ENCODE peak calls at places on chromosome 20, in five cellular contexts. J is heart left ventricle, Q is H1, A is fibroblast of lung, S is lower lobe of right lung. H is an unnamed sample.
A peak's percentile ranks its signal among the peaks of the same experiment; 100 is the strongest.

GRCh38 chr20:10137032-10137431 is 81.6 kb upstream of the SNAP25 start:
- DNase-seq in J (no peak), Q (no peak), A (no peak), S (no peak), H (no peak)

GRCh38 chr20:32206383-32207210 is 946 bp downstream of the PLAGL2 start:
- DNase-seq in J (no peak), Q (no peak), A (no peak), S (no peak), H (no peak)

GRCh38 chr20:33309631-33310030 is 26.6 kb downstream of the BPIFB1 start:
- DNase-seq in J (no peak), Q (no peak), A (no peak), S (no peak), H (no peak)

GRCh38 chr20:49505518-49505917 is 23.1 kb upstream of the KCNB1 start:
- DNase-seq in J (peak; percentile 43), Q (peak; percentile 75), A (peak; percentile 78), S (no peak), H (no peak)

GRCh38 chr20:50663095-50663821 is 28.1 kb downstream of the RIPOR3 start:
- DNase-seq in J (no peak), Q (no peak), A (no peak), S (no peak), H (no peak)

GRCh38 chr20:25623225-25623735 is 534 bp downstream of the NANP start:
- DNase-seq in J (peak; percentile 46), Q (peak; percentile 66), A (peak; percentile 31), S (peak; percentile 64), H (peak; percentile 68)

GRCh38 chr20:51237790-51238189 is 214.9 kb upstream of the KCNG1 start:
- DNase-seq in J (no peak), Q (no peak), A (no peak), S (no peak), H (no peak)

GRCh38 chr20:49290608-49291191 is 12.8 kb upstream of the ZNFX1 start:
- DNase-seq in J (no peak), Q (no peak), A (no peak), S (no peak), H (no peak)

GRCh38 chr20:50172347-50173013 is 18.1 kb upstream of the CEBPB start:
- DNase-seq in J (peak; percentile 95), Q (peak; percentile 89), A (peak; percentile 66), S (peak; percentile 92), H (peak; percentile 85)

GRCh38 chr20:48785256-48785655 is 42.5 kb downstream of the PREX1 start:
- DNase-seq in J (no peak), Q (no peak), A (no peak), S (no peak), H (peak; percentile 24)

GRCh38 chr20:56776345-56776744 is 147.2 kb downstream of the TFAP2C start:
- DNase-seq in J (no peak), Q (no peak), A (no peak), S (no peak), H (no peak)

GRCh38 chr20:56373942-56374341 is 15.2 kb downstream of the FAM210B start:
- DNase-seq in J (no peak), Q (no peak), A (peak; percentile 91), S (no peak), H (no peak)

GRCh38 chr20:57714409-57715267 is 4.8 kb upstream of the PMEPA1 start:
- DNase-seq in J (no peak), Q (no peak), A (peak; percentile 82), S (no peak), H (no peak)

GRCh38 chr20:24836900-24837299 is 112.2 kb upstream of the CST7 start:
- DNase-seq in J (no peak), Q (no peak), A (no peak), S (no peak), H (no peak)

GRCh38 chr20:53783768-53784167 is 190.1 kb upstream of the ZNF217 start:
- DNase-seq in J (no peak), Q (no peak), A (no peak), S (no peak), H (no peak)

GRCh38 chr20:48026981-48027592 is 241.8 kb upstream of the SULF2 start:
- DNase-seq in J (no peak), Q (no peak), A (peak; percentile 57), S (no peak), H (no peak)

GRCh38 chr20:61662226-61662945 is 403.3 kb downstream of the TAF4 start:
- DNase-seq in J (no peak), Q (peak; percentile 77), A (no peak), S (no peak), H (no peak)
- TF ChIP-seq CTCF in J (no peak), Q (peak; percentile 76), A (no peak), S (no peak), H (no peak)

GRCh38 chr20:44334306-44334705 is 2.5 kb upstream of the R3HDML start:
- DNase-seq in J (no peak), Q (no peak), A (peak; percentile 23), S (no peak), H (no peak)

GRCh38 chr20:44336725-44337380 is at the start of gene R3HDML:
- DNase-seq in J (no peak), Q (no peak), A (no peak), S (no peak), H (no peak)

GRCh38 chr20:44334709-44335108 is 2.1 kb upstream of the R3HDML start:
- DNase-seq in J (no peak), Q (no peak), A (no peak), S (no peak), H (no peak)

GRCh38 chr20:44335675-44336074 is 1.2 kb upstream of the R3HDML start:
- DNase-seq in J (no peak), Q (no peak), A (no peak), S (no peak), H (no peak)

GRCh38 chr20:44336086-44336485 is 757 bp upstream of the R3HDML start:
- DNase-seq in J (no peak), Q (peak; percentile 76), A (no peak), S (no peak), H (no peak)
- H3K4me3 ChIP-seq in J (no peak overlapping the region), Q (peak overlapping the region; percentile 11), A (no peak overlapping the region), S (no peak overlapping the region), H (no peak overlapping the region)

GRCh38 chr20:35301426-35301825 is 9.2 kb upstream of the FAM83C start:
- DNase-seq in J (no peak), Q (no peak), A (peak; percentile 41), S (no peak), H (no peak)
- H3K4me1 ChIP-seq in J (peaks cover 6% of the 10 kb centered on the region), Q (peaks cover 4% of the 10 kb centered on the region), A (peaks cover 30% of the 10 kb centered on the region), S (peaks cover 6% of the 10 kb centered on the region), H (peaks cover 3% of the 10 kb centered on the region)

DNA sequence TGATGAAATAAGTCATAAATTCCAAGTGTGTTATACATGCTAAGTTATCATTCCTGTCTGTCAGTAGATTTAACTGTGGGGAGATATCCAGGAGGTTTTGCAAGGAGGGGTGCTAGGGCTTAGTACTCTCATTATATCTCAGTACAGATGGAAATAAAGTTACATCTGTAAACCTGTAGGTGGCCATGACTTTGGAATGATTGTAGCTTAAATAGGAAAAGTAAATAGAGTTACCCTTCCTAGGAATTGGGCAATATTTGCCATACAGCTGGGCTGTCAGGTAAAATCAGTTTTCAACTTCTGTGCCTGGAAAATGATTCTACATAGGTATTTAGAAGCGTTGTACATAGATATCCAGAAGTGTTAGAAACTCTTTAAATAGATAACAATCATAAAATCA is 19.8 kb upstream of the TGM3 start:
- DNase-seq in J (no peak), Q (no peak), A (no peak), S (no peak), H (no peak)
- TF ChIP-seq CTCF in J (no peak), Q (no peak), A (no peak), S (no peak), H (no peak)

GRCh38 chr20:266213-266603 is 8.7 kb downstream of the DEFB132 start:
- DNase-seq in J (no peak), Q (no peak), A (no peak), S (no peak), H (no peak)
- H3K4me3 ChIP-seq in J (peak overlapping the region; percentile 53), Q (peak overlapping the region; percentile 53), A (no peak overlapping the region), S (no peak overlapping the region), H (no peak overlapping the region)

DNA sequence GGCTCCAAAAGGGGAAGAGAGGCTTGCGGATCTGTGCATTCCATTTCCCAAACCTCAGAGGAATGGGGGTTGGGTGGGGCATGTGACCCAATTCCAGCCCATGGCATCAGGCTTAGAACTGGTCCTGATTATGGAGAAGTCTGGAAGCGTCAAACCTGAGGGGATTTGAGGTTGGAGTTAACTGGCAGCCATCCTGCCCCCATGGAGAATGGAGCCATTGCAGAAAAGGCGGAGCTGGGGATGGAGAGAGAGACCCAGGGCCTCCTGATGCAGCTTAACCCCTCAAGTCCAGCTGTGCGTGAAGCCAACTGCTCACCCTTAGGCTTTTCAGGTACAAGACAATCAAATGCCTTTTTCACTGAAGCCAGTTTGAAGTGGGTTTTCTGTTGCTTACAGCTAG is 9.9 kb upstream of the SDCBP2 start:
- DNase-seq in J (no peak), Q (peak; percentile 39), A (no peak), S (no peak), H (no peak)
- H3K4me1 ChIP-seq in J (peaks cover 38% of the 10 kb centered on the region), Q (no peaks in the 10 kb centered on the region), A (peaks cover 17% of the 10 kb centered on the region), S (peaks cover 39% of the 10 kb centered on the region), H (peaks cover 11% of the 10 kb centered on the region)

DNA sequence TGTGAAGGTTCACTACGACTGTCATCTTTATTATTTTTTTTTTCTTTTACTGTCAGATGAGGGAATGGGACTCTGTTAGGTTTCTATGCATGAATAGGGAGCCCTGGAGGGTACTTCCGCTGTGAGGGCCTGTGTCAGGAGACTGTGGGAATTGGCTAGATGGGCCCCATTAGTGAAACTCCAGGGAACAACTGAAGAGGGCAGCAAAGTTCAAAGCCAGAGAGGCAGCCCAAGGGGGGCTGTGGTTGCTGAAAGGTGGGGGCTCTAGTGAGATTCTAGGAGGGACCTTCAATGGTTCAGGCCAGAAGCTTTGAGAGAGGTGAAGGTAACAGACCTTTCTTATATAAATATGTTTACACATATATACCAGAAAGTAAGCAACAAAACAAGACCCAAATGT is 13.2 kb upstream of the EPB41L1 start:
- DNase-seq in J (no peak), Q (no peak), A (no peak), S (no peak), H (no peak)
- TF ChIP-seq CTCF in J (no peak), Q (peak; percentile 4), A (no peak), S (no peak), H (no peak)

GRCh38 chr20:44643596-44644383 is 7.7 kb downstream of the ADA start:
- DNase-seq in J (peak; percentile 89), Q (peak; percentile 67), A (peak; percentile 82), S (peak; percentile 69), H (peak; percentile 76)

GRCh38 chr20:44642203-44643153 is 9.0 kb downstream of the ADA start:
- DNase-seq in J (peak; percentile 82), Q (peak; percentile 63), A (peak; percentile 91), S (peak; percentile 70), H (peak; percentile 75)

GRCh38 chr20:44643154-44643519 is 8.4 kb downstream of the ADA start:
- DNase-seq in J (no peak), Q (no peak), A (no peak), S (no peak), H (no peak)

GRCh38 chr20:44646023-44646640 is 5.4 kb downstream of the ADA start:
- DNase-seq in J (no peak), Q (no peak), A (peak; percentile 71), S (no peak), H (peak; percentile 56)

GRCh38 chr20:44644384-44645131 is 6.9 kb downstream of the ADA start:
- DNase-seq in J (no peak), Q (no peak), A (no peak), S (no peak), H (peak; percentile 46)
- H3K4me3 ChIP-seq in J (no peak overlapping the region), Q (no peak overlapping the region), A (no peak overlapping the region), S (no peak overlapping the region), H (no peak overlapping the region)

H was measured in Peyer's patch.